ENCODE peak calls at places on chromosomes 6 and 20, in four cellular contexts. I is A549, H is transverse colon, Y is LNCaP clone FGC. M is an unnamed sample.

GRCh38 chr6:17584241-17584803 is 15.8 kb upstream of the FAM8A1 start:
- DNase-seq in I (peak), H (no peak), Y (peak), M (no peak)

GRCh38 chr6:19835605-19836004 is 1.6 kb upstream of the ID4 start:
- DNase-seq in I (no peak), H (no peak), Y (no peak), M (no peak)

GRCh38 chr6:19415605-19416326 is 421.4 kb upstream of the ID4 start:
- DNase-seq in I (no peak), H (no peak), Y (no peak), M (no peak)

GRCh38 chr6:108395297-108395696 is 100.4 kb downstream of the AFG1L start:
- DNase-seq in I (no peak), H (no peak), Y (no peak), M (no peak)

GRCh38 chr6:49606696-49607390 is 29.8 kb downstream of the RHAG start:
- DNase-seq in I (peak), H (peak), Y (peak), M (no peak)

GRCh38 chr6:143141442-143141841 is 80.8 kb downstream of the AIG1 start:
- DNase-seq in I (no peak), H (no peak), Y (no peak), M (no peak)

GRCh38 chr6:44960898-44961297 is 367.2 kb upstream of the RUNX2 start:
- DNase-seq in I (no peak), H (no peak), Y (no peak), M (no peak)

GRCh38 chr6:133314951-133315350 is 73.8 kb downstream of the EYA4 start:
- DNase-seq in I (no peak), H (no peak), Y (no peak), M (no peak)

GRCh38 chr20:54067606-54068174 is 2.7 kb downstream of the BCAS1 start:
- DNase-seq in I (peak), H (peak), Y (peak), M (no peak)

GRCh38 chr6:75272145-75272840 is 12.3 kb downstream of the TMEM30A start:
- DNase-seq in I (no peak), H (no peak), Y (no peak), M (no peak)

GRCh38 chr20:47809561-47809960 is 24.3 kb upstream of the SULF2 start:
- DNase-seq in I (no peak), H (no peak), Y (no peak), M (no peak)

GRCh38 chr6:57248311-57248895 is 26.3 kb upstream of the RAB23 start:
- DNase-seq in I (no peak), H (no peak), Y (no peak), M (no peak)

GRCh38 chr6:70110128-70111022 is 192.5 kb downstream of the COL9A1 start:
- DNase-seq in I (no peak), H (no peak), Y (no peak), M (no peak)

GRCh38 chr20:23094213-23094896 is 8.2 kb upstream of the CD93 start:
- DNase-seq in I (no peak), H (no peak), Y (no peak), M (no peak)

GRCh38 chr6:98648211-98648914 is 186.0 kb upstream of the POU3F2 start:
- DNase-seq in I (no peak), H (no peak), Y (no peak), M (no peak)

GRCh38 chr6:91868539-91869202 is 1281.8 kb upstream of the MAP3K7 start:
- DNase-seq in I (no peak), H (no peak), Y (no peak), M (no peak)

GRCh38 chr6:163579880-163580295 is 165.4 kb downstream of the QKI start:
- DNase-seq in I (no peak), H (no peak), Y (peak), M (no peak)

GRCh38 chr6:98487612-98488011 is 346.8 kb upstream of the POU3F2 start:
- DNase-seq in I (no peak), H (no peak), Y (no peak), M (no peak)

GRCh38 chr6:17710331-17710730 is 3.6 kb upstream of the NUP153 start:
- DNase-seq in I (no peak), H (no peak), Y (no peak), M (no peak)

GRCh38 chr20:24296477-24297380 is 172.7 kb upstream of the SYNDIG1 start:
- DNase-seq in I (no peak), H (no peak), Y (no peak), M (no peak)
- TF ChIP-seq CTCF in I (no peak), H (no peak), Y (no peak), M (no peak)

GRCh38 chr6:139205843-139206242 is 71.0 kb downstream of the HECA start:
- DNase-seq in I (no peak), H (no peak), Y (no peak), M (no peak)

GRCh38 chr6:139201378-139201777 is 66.5 kb downstream of the HECA start:
- DNase-seq in I (no peak), H (no peak), Y (no peak), M (no peak)

GRCh38 chr6:139204978-139205377 is 70.1 kb downstream of the HECA start:
- DNase-seq in I (no peak), H (no peak), Y (no peak), M (no peak)
- TF ChIP-seq CTCF in I (no peak), H (no peak), Y (no peak), M (no peak)

DNA sequence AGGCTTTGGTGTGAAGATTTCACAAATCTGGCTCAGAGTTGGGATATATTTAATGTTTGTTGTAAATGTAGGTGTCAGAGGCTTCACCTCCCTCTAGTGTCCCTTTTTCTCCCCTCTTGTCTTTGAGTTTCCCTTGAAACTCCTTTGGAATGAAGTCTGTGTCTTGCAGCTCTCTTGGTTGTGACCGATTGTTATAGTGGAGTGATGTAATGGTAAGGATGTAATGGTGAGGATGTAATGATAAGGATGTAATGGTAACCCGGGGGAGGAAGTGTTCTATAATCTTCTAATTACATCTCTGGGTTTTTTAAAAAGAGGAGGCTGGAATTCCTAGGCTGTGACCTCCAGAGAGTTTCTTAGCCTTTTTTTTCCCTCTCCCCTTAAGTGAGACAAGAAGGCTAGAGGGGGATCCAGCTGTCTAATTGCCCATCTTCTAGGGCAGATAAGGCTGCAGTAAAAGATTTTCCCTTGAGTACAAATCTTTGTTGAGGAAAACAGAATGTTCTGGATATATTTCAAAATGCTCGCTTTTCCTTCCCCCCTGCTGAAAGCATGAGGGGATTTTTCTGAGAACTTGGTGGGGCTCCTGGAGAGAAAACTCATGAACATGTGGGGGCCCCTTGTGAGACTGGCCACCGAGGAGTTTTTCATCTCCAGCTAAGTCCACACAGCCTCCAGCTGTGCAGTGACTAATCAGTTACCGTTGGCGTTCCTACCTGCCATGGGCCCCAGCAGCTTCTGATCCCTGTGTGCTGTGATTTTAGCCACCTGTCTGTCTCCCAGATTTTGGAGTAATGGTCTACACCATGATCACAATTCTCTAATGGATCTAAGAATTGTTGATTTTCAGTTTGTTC is 156.7 kb upstream of the PMEPA1 start:
- DNase-seq in I (peak), H (no peak), Y (no peak), M (peak)
- TF ChIP-seq CTCF in I (no peak), H (no peak), Y (no peak), M (no peak)

DNA sequence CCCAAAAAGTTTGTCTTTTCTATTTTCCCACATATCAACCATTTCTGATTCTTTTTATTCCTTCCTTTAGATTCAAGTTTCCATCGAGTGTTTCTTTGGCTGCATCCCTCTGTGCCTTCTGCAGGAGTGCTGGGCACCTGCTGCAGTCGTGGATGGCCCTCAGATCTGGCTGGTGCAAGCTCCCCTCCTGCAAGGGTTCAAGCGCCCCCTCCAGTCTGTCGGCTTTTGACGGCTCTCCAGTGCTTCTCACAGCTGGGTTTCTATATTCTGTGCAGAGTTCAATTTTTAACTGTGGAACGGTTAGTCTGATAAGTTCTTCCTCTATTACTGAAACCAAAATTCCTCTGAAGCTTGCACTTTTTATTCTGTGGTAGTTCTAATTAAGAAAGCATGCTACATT is 132.1 kb downstream of the HUS1B start:
- DNase-seq in I (no peak), H (peak), Y (no peak), M (no peak)
- TF ChIP-seq CTCF in I (no peak), H (no peak), Y (no peak), M (no peak)

GRCh38 chr6:47352169-47352568 is 42.5 kb upstream of the TNFRSF21 start:
- DNase-seq in I (no peak), H (no peak), Y (no peak), M (no peak)
- TF ChIP-seq CTCF in I (no peak), H (no peak), Y (peak), M (no peak)

GRCh38 chr20:2387580-2387979 is 6.9 kb downstream of the TGM6 start:
- DNase-seq in I (no peak), H (no peak), Y (no peak), M (no peak)

GRCh38 chr20:2385496-2385895 is 4.8 kb downstream of the TGM6 start:
- DNase-seq in I (no peak), H (no peak), Y (no peak), M (no peak)

GRCh38 chr20:2385026-2385425 is 4.3 kb downstream of the TGM6 start:
- DNase-seq in I (no peak), H (no peak), Y (no peak), M (no peak)

GRCh38 chr20:2386516-2387179 is 5.9 kb downstream of the TGM6 start:
- DNase-seq in I (no peak), H (no peak), Y (no peak), M (no peak)

DNA sequence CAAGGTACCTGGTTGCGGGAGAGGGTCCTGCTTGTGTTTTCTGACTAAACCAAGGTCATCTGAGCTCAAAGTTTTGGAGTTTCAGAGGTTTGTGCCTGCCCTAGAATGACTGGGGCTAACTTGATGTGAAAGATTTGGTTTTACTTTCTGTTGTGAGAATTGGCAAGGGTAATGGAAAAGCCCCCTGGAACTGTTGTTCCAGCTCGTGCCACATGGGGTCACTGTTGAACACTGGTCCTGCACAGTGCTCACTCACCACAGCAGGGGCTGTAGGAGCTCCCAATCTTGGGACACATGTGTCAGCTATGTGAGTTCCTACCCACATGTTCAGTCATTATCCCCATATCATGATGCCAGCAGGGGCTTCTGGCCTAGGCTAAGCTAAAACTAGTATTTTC is 6.5 kb downstream of the TGM6 start:
- DNase-seq in I (peak), H (peak), Y (no peak), M (no peak)
- TF ChIP-seq CTCF in I (peak), H (peak), Y (peak), M (peak)

DNA sequence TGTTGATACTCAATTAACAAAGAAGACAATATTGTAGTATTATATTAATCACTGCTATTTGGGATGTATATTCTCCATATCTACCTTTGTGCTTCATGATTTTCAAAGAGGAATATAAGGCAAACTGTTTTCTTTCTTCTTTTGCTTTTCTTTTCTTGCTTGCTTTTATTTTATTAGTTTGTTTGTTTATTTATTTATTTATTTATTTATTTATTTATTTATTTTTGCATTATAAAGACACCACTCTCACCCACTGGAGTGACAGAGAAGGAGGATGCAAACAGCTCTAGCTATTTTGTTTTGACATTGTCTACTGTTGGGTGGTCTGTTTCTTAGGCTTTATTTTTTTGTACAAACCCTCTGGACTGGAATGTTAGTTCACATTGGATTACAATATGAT is 1352.7 kb downstream of the HACE1 start:
- DNase-seq in I (no peak), H (no peak), Y (no peak), M (no peak)
- TF ChIP-seq CTCF in I (no peak), H (no peak), Y (no peak), M (no peak)

GRCh38 chr6:41723936-41724637 is 11.3 kb downstream of the TFEB start:
- DNase-seq in I (no peak), H (peak), Y (no peak), M (no peak)

GRCh38 chr6:41720783-41721182 is 14.6 kb downstream of the TFEB start:
- DNase-seq in I (no peak), H (no peak), Y (no peak), M (no peak)

GRCh38 chr6:41721396-41721795 is 14.0 kb downstream of the TFEB start:
- DNase-seq in I (no peak), H (no peak), Y (no peak), M (no peak)

GRCh38 chr6:41724638-41725501 is 10.5 kb downstream of the TFEB start:
- DNase-seq in I (no peak), H (no peak), Y (no peak), M (no peak)

GRCh38 chr6:41723178-41723935 is 12.1 kb downstream of the TFEB start:
- DNase-seq in I (peak), H (peak), Y (no peak), M (no peak)
- TF ChIP-seq CTCF in I (no peak), H (no peak), Y (no peak), M (no peak)

GRCh38 chr6:128554302-128554701 is 33.9 kb upstream of the PTPRK start:
- DNase-seq in I (no peak), H (no peak), Y (no peak), M (no peak)
- TF ChIP-seq CTCF in I (no peak), H (peak), Y (peak), M (peak)

M was measured in osteocyte.